ENCODE peak calls at places on chromosomes 11 and 22, in six cellular contexts. One of them, this sample, is unnamed.

GRCh38 chr11:93059074-93059957 is 89.9 kb downstream of the MTNR1B start:
- DNase-seq in HCT116: no peak
- DNase-seq in SK-N-SH: no peak
- DNase-seq in GM12878: no peak
- DNase-seq in K562: no peak
- DNase-seq in HepG2: no peak
- DNase-seq in this sample: no peak

GRCh38 chr11:119319702-119320592 is 3.0 kb upstream of the MCAM start:
- DNase-seq in HCT116: no peak
- DNase-seq in SK-N-SH: no peak
- DNase-seq in GM12878: no peak
- DNase-seq in K562: peak
- DNase-seq in HepG2: no peak
- DNase-seq in this sample: no peak

GRCh38 chr11:41954034-41954433 is 494.6 kb upstream of the LRRC4C start:
- DNase-seq in HCT116: no peak
- DNase-seq in SK-N-SH: no peak
- DNase-seq in GM12878: no peak
- DNase-seq in K562: no peak
- DNase-seq in HepG2: no peak
- DNase-seq in this sample: no peak

GRCh38 chr22:19571207-19571795 is 47.1 kb upstream of the CLDN5 start:
- DNase-seq in HCT116: no peak
- DNase-seq in SK-N-SH: no peak
- DNase-seq in GM12878: no peak
- DNase-seq in K562: peak
- DNase-seq in HepG2: no peak
- DNase-seq in this sample: no peak

GRCh38 chr11:10725114-10725906 is 25.7 kb upstream of the CTR9 start:
- DNase-seq in HCT116: peak
- DNase-seq in SK-N-SH: no peak
- DNase-seq in GM12878: no peak
- DNase-seq in K562: no peak
- DNase-seq in HepG2: no peak
- DNase-seq in this sample: no peak

GRCh38 chr11:74319139-74319538 is 7.7 kb upstream of the P4HA3 start:
- DNase-seq in HCT116: no peak
- DNase-seq in SK-N-SH: no peak
- DNase-seq in GM12878: no peak
- DNase-seq in K562: no peak
- DNase-seq in HepG2: no peak
- DNase-seq in this sample: peak

GRCh38 chr11:85602551-85603218 is 24.5 kb downstream of the DLG2 start:
- DNase-seq in HCT116: no peak
- DNase-seq in SK-N-SH: no peak
- DNase-seq in GM12878: no peak
- DNase-seq in K562: no peak
- DNase-seq in HepG2: no peak
- DNase-seq in this sample: no peak

GRCh38 chr11:80542704-80543103 is 1101.9 kb upstream of the TENM4 start:
- DNase-seq in HCT116: no peak
- DNase-seq in SK-N-SH: no peak
- DNase-seq in GM12878: no peak
- DNase-seq in K562: no peak
- DNase-seq in HepG2: no peak
- DNase-seq in this sample: no peak

GRCh38 chr11:47565340-47566165 is at the start of gene PTPMT1:
- DNase-seq in HCT116: peak
- DNase-seq in SK-N-SH: peak
- DNase-seq in GM12878: no peak
- DNase-seq in K562: peak
- DNase-seq in HepG2: peak
- DNase-seq in this sample: no peak

GRCh38 chr22:23271597-23271908 is 91.2 kb downstream of the BCR start:
- DNase-seq in HCT116: no peak
- DNase-seq in SK-N-SH: no peak
- DNase-seq in GM12878: no peak
- DNase-seq in K562: peak
- DNase-seq in HepG2: no peak
- DNase-seq in this sample: no peak

GRCh38 chr11:94583885-94584500 is 16.8 kb downstream of the PIWIL4 start:
- DNase-seq in HCT116: no peak
- DNase-seq in SK-N-SH: no peak
- DNase-seq in GM12878: peak
- DNase-seq in K562: no peak
- DNase-seq in HepG2: no peak
- DNase-seq in this sample: no peak

GRCh38 chr11:123608945-123609344 is 45.5 kb downstream of the SCN3B start:
- DNase-seq in HCT116: no peak
- DNase-seq in SK-N-SH: no peak
- DNase-seq in GM12878: no peak
- DNase-seq in K562: no peak
- DNase-seq in HepG2: no peak
- DNase-seq in this sample: no peak

GRCh38 chr22:38353142-38353629 is 36.0 kb upstream of the CSNK1E start:
- DNase-seq in HCT116: peak
- DNase-seq in SK-N-SH: peak
- DNase-seq in GM12878: no peak
- DNase-seq in K562: peak
- DNase-seq in HepG2: no peak
- DNase-seq in this sample: no peak

GRCh38 chr22:17946691-17947367 is 77.5 kb downstream of the MICAL3 start:
- DNase-seq in HCT116: no peak
- DNase-seq in SK-N-SH: peak
- DNase-seq in GM12878: no peak
- DNase-seq in K562: no peak
- DNase-seq in HepG2: no peak
- DNase-seq in this sample: no peak

GRCh38 chr11:119320593-119321524 is 3.9 kb upstream of the MCAM start:
- DNase-seq in HCT116: no peak
- DNase-seq in SK-N-SH: no peak
- DNase-seq in GM12878: no peak
- DNase-seq in K562: peak
- DNase-seq in HepG2: no peak
- DNase-seq in this sample: no peak

GRCh38 chr11:67030976-67031375 is 8.0 kb downstream of the SYT12 start:
- DNase-seq in HCT116: no peak
- DNase-seq in SK-N-SH: no peak
- DNase-seq in GM12878: no peak
- DNase-seq in K562: no peak
- DNase-seq in HepG2: no peak
- DNase-seq in this sample: no peak

GRCh38 chr11:67031791-67032561 is 9.0 kb downstream of the SYT12 start:
- DNase-seq in HCT116: no peak
- DNase-seq in SK-N-SH: no peak
- DNase-seq in GM12878: no peak
- DNase-seq in K562: no peak
- DNase-seq in HepG2: no peak
- DNase-seq in this sample: no peak

GRCh38 chr11:67033661-67034166 is 10.8 kb downstream of the SYT12 start:
- DNase-seq in HCT116: no peak
- DNase-seq in SK-N-SH: no peak
- DNase-seq in GM12878: no peak
- DNase-seq in K562: no peak
- DNase-seq in HepG2: no peak
- DNase-seq in this sample: no peak

GRCh38 chr11:67034350-67034749 is 11.4 kb downstream of the SYT12 start:
- DNase-seq in HCT116: no peak
- DNase-seq in SK-N-SH: no peak
- DNase-seq in GM12878: no peak
- DNase-seq in K562: no peak
- DNase-seq in HepG2: no peak
- DNase-seq in this sample: no peak

GRCh38 chr11:67032830-67033555 is 10.1 kb downstream of the SYT12 start:
- DNase-seq in HCT116: no peak
- DNase-seq in SK-N-SH: no peak
- DNase-seq in GM12878: no peak
- DNase-seq in K562: no peak
- DNase-seq in HepG2: no peak
- DNase-seq in this sample: no peak
- TF ChIP-seq REST in HCT116: no peak
- TF ChIP-seq REST in SK-N-SH: no peak
- TF ChIP-seq REST in GM12878: no peak
- TF ChIP-seq REST in K562: no peak
- TF ChIP-seq REST in HepG2: no peak
- TF ChIP-seq REST in this sample: no peak

DNA sequence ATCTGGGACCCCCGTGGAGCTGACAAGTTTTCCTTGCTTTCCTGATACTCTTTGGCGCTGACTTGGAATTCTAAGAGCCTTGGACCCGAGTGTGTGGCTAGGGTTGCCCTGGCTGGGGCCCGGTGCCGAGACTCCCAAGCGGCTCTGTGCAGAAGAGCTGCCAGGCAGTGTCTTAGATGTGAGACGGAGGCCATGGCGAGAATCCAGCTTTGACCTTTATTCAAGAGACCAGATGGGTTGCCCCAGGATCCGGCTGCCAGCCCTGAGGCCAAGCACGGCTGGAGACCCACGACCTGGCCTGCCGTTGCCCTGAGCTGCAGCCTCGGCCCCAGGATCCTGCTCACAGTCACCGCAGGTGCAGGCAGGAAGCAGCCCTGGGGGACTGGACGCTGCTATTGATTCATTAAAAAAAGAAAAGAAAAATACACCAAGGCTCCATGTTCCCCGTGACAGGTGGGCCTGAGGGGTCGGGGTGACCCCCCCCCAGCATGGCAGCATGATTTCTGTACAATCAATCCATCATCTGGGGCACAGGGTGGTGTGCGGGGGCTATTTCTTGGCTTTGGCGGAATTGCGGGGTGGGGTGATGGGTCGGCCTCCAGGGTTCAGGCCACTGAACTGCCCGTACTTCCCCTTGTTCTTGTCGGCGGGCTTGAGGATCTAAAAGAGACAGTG is 3.5 kb downstream of the PPP1CA start:
- DNase-seq in HCT116: no peak
- DNase-seq in SK-N-SH: no peak
- DNase-seq in GM12878: no peak
- DNase-seq in K562: no peak
- DNase-seq in HepG2: no peak
- DNase-seq in this sample: no peak
- TF ChIP-seq SIN3A in HCT116: no peak
- TF ChIP-seq SIN3A in SK-N-SH: no peak
- TF ChIP-seq SIN3A in GM12878: no peak
- TF ChIP-seq SIN3A in K562: no peak
- TF ChIP-seq SIN3A in HepG2: no peak
- TF ChIP-seq SIN3A in this sample: no peak

GRCh38 chr22:47626428-47627390 is 864.3 kb downstream of the TBC1D22A start:
- DNase-seq in HCT116: peak
- DNase-seq in SK-N-SH: no peak
- DNase-seq in GM12878: no peak
- DNase-seq in K562: peak
- DNase-seq in HepG2: peak
- DNase-seq in this sample: no peak
- TF ChIP-seq CTCF in HCT116: peak
- TF ChIP-seq CTCF in SK-N-SH: no peak
- TF ChIP-seq CTCF in GM12878: no peak
- TF ChIP-seq CTCF in K562: peak
- TF ChIP-seq CTCF in HepG2: peak
- TF ChIP-seq CTCF in this sample: no peak

GRCh38 chr11:26227883-26228502 is 103.9 kb upstream of the ANO3 start:
- DNase-seq in HCT116: no peak
- DNase-seq in SK-N-SH: no peak
- DNase-seq in GM12878: no peak
- DNase-seq in K562: no peak
- DNase-seq in HepG2: no peak
- DNase-seq in this sample: no peak

GRCh38 chr11:26225643-26226042 is 106.3 kb upstream of the ANO3 start:
- DNase-seq in HCT116: no peak
- DNase-seq in SK-N-SH: no peak
- DNase-seq in GM12878: no peak
- DNase-seq in K562: no peak
- DNase-seq in HepG2: no peak
- DNase-seq in this sample: no peak

GRCh38 chr11:26228778-26229177 is 103.2 kb upstream of the ANO3 start:
- DNase-seq in HCT116: no peak
- DNase-seq in SK-N-SH: no peak
- DNase-seq in GM12878: no peak
- DNase-seq in K562: no peak
- DNase-seq in HepG2: no peak
- DNase-seq in this sample: no peak

GRCh38 chr11:26229270-26229669 is 102.7 kb upstream of the ANO3 start:
- DNase-seq in HCT116: no peak
- DNase-seq in SK-N-SH: no peak
- DNase-seq in GM12878: no peak
- DNase-seq in K562: no peak
- DNase-seq in HepG2: no peak
- DNase-seq in this sample: no peak

GRCh38 chr11:26227311-26227710 is 104.6 kb upstream of the ANO3 start:
- DNase-seq in HCT116: no peak
- DNase-seq in SK-N-SH: peak
- DNase-seq in GM12878: peak
- DNase-seq in K562: no peak
- DNase-seq in HepG2: peak
- DNase-seq in this sample: peak
- TF ChIP-seq REST in HCT116: no peak
- TF ChIP-seq REST in SK-N-SH: no peak
- TF ChIP-seq REST in GM12878: no peak
- TF ChIP-seq REST in K562: no peak
- TF ChIP-seq REST in HepG2: no peak
- TF ChIP-seq REST in this sample: no peak

This sample was measured in Panc1.